ENCODE peak calls at places on chromosomes 16 and 17, in six cellular contexts. K, Z, Y, I, N and B are unnamed samples.

GRCh38 chr16:75763250-75763649 is 37.0 kb upstream of the CPHXL start:
- DNase-seq in N (no peak), I (no peak), K (no peak), Z (no peak), Y (no peak), B (no peak)

GRCh38 chr17:59490259-59490658 is 75.2 kb upstream of the DHX40 start:
- DNase-seq in K (no peak), Y (no peak), N (no peak), Z (no peak), I (no peak), B (no peak)

GRCh38 chr16:72093448-72094265 is at the start of the genes DHX38 and TXNL4B:
- DNase-seq in Y (peak; percentile 94), I (peak; percentile 98), K (peak; percentile 86), N (peak; percentile 93), Z (peak; percentile 88), B (peak; percentile 99)

GRCh38 chr17:14760719-14761425 is 460.0 kb downstream of the HS3ST3B1 start:
- DNase-seq in Z (no peak), N (no peak), K (no peak), Y (no peak), I (no peak), B (peak; percentile 60)

GRCh38 chr16:86914850-86915717 is 336.7 kb downstream of the FOXL1 start:
- DNase-seq in Z (no peak), Y (no peak), I (no peak), N (no peak), K (no peak), B (no peak)

GRCh38 chr17:42182927-42183734 is 2.1 kb downstream of the HCRT start:
- DNase-seq in Y (no peak), I (no peak), N (no peak), K (no peak), Z (no peak), B (peak; percentile 6)

GRCh38 chr17:8391711-8392110 is 5.9 kb downstream of the RNF222 start:
- DNase-seq in N (no peak), Y (no peak), K (no peak), Z (no peak), I (no peak), B (peak; percentile 32)

GRCh38 chr17:2235792-2236365 is 67.7 kb downstream of the SMG6 start:
- DNase-seq in K (no peak), Y (no peak), I (no peak), Z (no peak), N (no peak), B (peak; percentile 95)

GRCh38 chr17:67386965-67387551 is 10.0 kb downstream of the PITPNC1 start:
- DNase-seq in Z (peak; percentile 58), I (peak; percentile 22), Y (no peak), K (peak; percentile 57), N (no peak), B (peak; percentile 45)

GRCh38 chr16:81632392-81633146 is 146.5 kb upstream of the PLCG2 start:
- DNase-seq in K (peak; percentile 76), I (no peak), Y (no peak), N (no peak), Z (peak; percentile 73), B (peak; percentile 69)

GRCh38 chr17:27494192-27495091 is 38.2 kb downstream of the KSR1 start:
- DNase-seq in Y (no peak), K (no peak), Z (no peak), N (no peak), I (no peak), B (peak; percentile 83)

GRCh38 chr16:19119564-19119963 is 5.8 kb downstream of the ITPRIPL2 start:
- DNase-seq in Z (no peak), N (no peak), Y (no peak), I (no peak), K (no peak), B (peak; percentile 87)

GRCh38 chr17:57810740-57811632 is 38.9 kb downstream of the MRPS23 start:
- DNase-seq in Y (no peak), I (peak; percentile 98), Z (no peak), K (no peak), N (peak; percentile 76), B (peak; percentile 59)

GRCh38 chr17:57599271-57600045 is 145.6 kb downstream of the CCDC182 start:
- DNase-seq in Y (no peak), Z (no peak), I (no peak), K (no peak), N (no peak), B (no peak)

GRCh38 chr16:88922114-88922825 is 54.7 kb downstream of the CBFA2T3 start:
- DNase-seq in N (no peak), I (no peak), Y (no peak), Z (no peak), K (no peak), B (peak; percentile 79)

GRCh38 chr16:67100569-67101300 is 9.0 kb upstream of the PHAF1 start:
- DNase-seq in Z (no peak), I (peak; percentile 4), Y (no peak), K (no peak), N (no peak), B (no peak)

GRCh38 chr17:73139296-73139695 is 25.5 kb upstream of the SSTR2 start:
- DNase-seq in I (no peak), N (no peak), Z (no peak), Y (no peak), K (no peak), B (no peak)

GRCh38 chr16:81371106-81371505 is 56.3 kb downstream of the GAN start:
- DNase-seq in I (no peak), Y (no peak), K (no peak), Z (no peak), N (no peak), B (peak; percentile 20)

GRCh38 chr16:85735225-85735722 is 15.6 kb downstream of the C16orf74 start:
- DNase-seq in Y (no peak), I (no peak), Z (no peak), K (peak; percentile 19), N (no peak), B (no peak)

GRCh38 chr17:17090642-17091103 is 48.4 kb downstream of the MPRIP start:
- DNase-seq in N (no peak), I (no peak), Y (no peak), K (no peak), Z (no peak), B (no peak)

GRCh38 chr17:40536731-40537171 is 28.5 kb downstream of the CCR7 start:
- DNase-seq in K (no peak), Z (no peak), Y (no peak), N (no peak), I (no peak), B (peak; percentile 84)

GRCh38 chr16:86869288-86870022 is 291.1 kb downstream of the FOXL1 start:
- DNase-seq in K (no peak), N (peak; percentile 69), Y (no peak), Z (no peak), I (peak; percentile 20), B (no peak)

GRCh38 chr16:19696961-19697360 is 21.1 kb downstream of the KNOP1 start:
- DNase-seq in Z (no peak), I (peak; percentile 84), N (no peak), K (no peak), Y (no peak), B (no peak)

GRCh38 chr16:89841275-89841674 is 13.0 kb downstream of the SPIRE2 start:
- DNase-seq in K (no peak), Y (no peak), N (no peak), Z (no peak), I (no peak), B (no peak)

GRCh38 chr17:39999067-39999466 is 16.2 kb upstream of the CSF3 start:
- DNase-seq in I (no peak), Y (no peak), N (no peak), K (no peak), Z (no peak), B (no peak)

GRCh38 chr16:79664407-79664806 is 63.9 kb upstream of the MAF start:
- DNase-seq in Z (no peak), K (no peak), N (no peak), Y (no peak), I (no peak), B (no peak)

GRCh38 chr17:80877095-80877828 is 114.4 kb upstream of the CHMP6 start:
- DNase-seq in K (peak; percentile 20), Y (peak; percentile 76), N (no peak), Z (peak; percentile 75), I (peak; percentile 89), B (no peak)

GRCh38 chr17:17088104-17088485 is 45.8 kb downstream of the MPRIP start:
- DNase-seq in K (no peak), I (no peak), N (no peak), Y (no peak), Z (no peak), B (no peak)

GRCh38 chr16:67246081-67246944 is 968 bp downstream of the FHOD1 start:
- DNase-seq in N (peak; percentile 52), K (peak; percentile 41), I (peak; percentile 66), Z (no peak), Y (no peak), B (peak; percentile 84)

GRCh38 chr16:89574681-89575246 is 794 bp upstream of the CPNE7 start:
- DNase-seq in Y (peak; percentile 77), Z (no peak), N (peak; percentile 51), K (peak; percentile 27), I (peak; percentile 43), B (peak; percentile 63)